ENCODE peak calls at places on chromosomes 2 and 18, in five cellular contexts. S, D, M, A and P are unnamed samples.

GRCh38 chr2:10407841-10408648 is 40.1 kb downstream of the ODC1 start:
- DNase-seq in D (peak), A (peak), S (peak), M (peak), P (peak)

GRCh38 chr2:67255933-67256615 is 141.1 kb upstream of the ETAA1 start:
- DNase-seq in M (peak), A (peak), S (peak), D (peak), P (no peak)

GRCh38 chr18:5756823-5757222 is 138.5 kb downstream of the TMEM200C start:
- DNase-seq in S (no peak), M (no peak), D (no peak), A (no peak), P (no peak)

GRCh38 chr2:204437815-204438766 is 107.2 kb upstream of the PARD3B start:
- DNase-seq in M (no peak), A (no peak), S (no peak), D (no peak), P (no peak)

GRCh38 chr2:177556134-177556533 is 163.6 kb downstream of the AGPS start:
- DNase-seq in D (no peak), A (no peak), S (no peak), M (no peak), P (no peak)

GRCh38 chr2:52294628-52295027 is 1262.7 kb upstream of the NRXN1 start:
- DNase-seq in A (no peak), S (no peak), D (no peak), M (no peak), P (no peak)

GRCh38 chr2:169676357-169676756 is 17.8 kb downstream of the CFAP210 start:
- DNase-seq in S (no peak), A (no peak), M (peak), D (no peak), P (no peak)

GRCh38 chr2:121999273-121999672 is 243.8 kb downstream of the TSN start:
- DNase-seq in M (peak), S (peak), D (no peak), A (no peak), P (no peak)

GRCh38 chr2:179263460-179264237 is 983 bp downstream of the SESTD1 start:
- DNase-seq in M (peak), S (peak), D (no peak), A (no peak), P (no peak)

GRCh38 chr2:74814102-74814501 is 19.8 kb upstream of the HK2 start:
- DNase-seq in S (no peak), A (no peak), D (no peak), M (no peak), P (no peak)

GRCh38 chr18:50159654-50160046 is 35.3 kb downstream of the MYO5B start:
- DNase-seq in A (no peak), S (no peak), M (no peak), D (no peak), P (no peak)

GRCh38 chr2:55459741-55460274 is 40.2 kb upstream of the CCDC88A start:
- DNase-seq in S (no peak), A (no peak), M (no peak), D (no peak), P (no peak)

GRCh38 chr2:215410932-215411285 is 25.0 kb downstream of the FN1 start:
- DNase-seq in D (peak), S (peak), M (peak), A (peak), P (peak)

GRCh38 chr2:55843096-55843991 is 80.2 kb downstream of the EFEMP1 start:
- DNase-seq in D (peak), A (peak), M (peak), S (peak), P (peak)

GRCh38 chr2:161625314-161625919 is 1.2 kb downstream of the SLC4A10 start:
- DNase-seq in S (no peak), A (no peak), D (no peak), M (no peak), P (no peak)

GRCh38 chr2:234422895-234423505 is 73.9 kb downstream of the ARL4C start:
- DNase-seq in M (no peak), S (peak), D (no peak), A (no peak), P (no peak)

GRCh38 chr2:11534078-11534745 is 367 bp downstream of the GREB1 start:
- DNase-seq in D (no peak), S (no peak), A (no peak), M (no peak), P (no peak)

GRCh38 chr2:126653102-126653501 is 2.9 kb upstream of the GYPC start:
- DNase-seq in A (no peak), S (no peak), M (no peak), D (no peak), P (no peak)

GRCh38 chr18:27223570-27224340 is 38.6 kb upstream of the CHST9 start:
- DNase-seq in A (no peak), M (no peak), S (no peak), D (no peak), P (no peak)

GRCh38 chr2:100643906-100644501 is 81.2 kb downstream of the PDCL3 start:
- DNase-seq in D (no peak), S (no peak), M (no peak), A (no peak), P (no peak)

GRCh38 chr2:179106342-179107178 is 56.6 kb upstream of the CCDC141 start:
- DNase-seq in M (peak), S (peak), A (peak), D (peak), P (peak)

GRCh38 chr2:237669628-237670351 is 42.4 kb downstream of the LRRFIP1 start:
- DNase-seq in D (peak), S (no peak), A (peak), M (no peak), P (peak)

GRCh38 chr2:46979611-46980010 is 64.0 kb upstream of the MCFD2 start:
- DNase-seq in M (no peak), A (no peak), D (no peak), S (no peak), P (no peak)

GRCh38 chr2:109377976-109378375 is 235.8 kb downstream of the SEPTIN10 start:
- DNase-seq in D (no peak), S (no peak), M (no peak), A (no peak), P (no peak)

GRCh38 chr18:63570721-63571120 is 16.4 kb upstream of the SERPINB13 start:
- DNase-seq in A (no peak), D (no peak), S (no peak), M (no peak), P (no peak)
- TF ChIP-seq CTCF in A (no peak), D (no peak), S (no peak), M (no peak), P (no peak)

GRCh38 chr2:208929489-208929864 is 494.4 kb upstream of the MAP2 start:
- DNase-seq in A (peak), D (no peak), S (no peak), M (no peak), P (no peak)

GRCh38 chr2:208929894-208930427 is 493.9 kb upstream of the MAP2 start:
- DNase-seq in A (no peak), D (no peak), M (no peak), S (no peak), P (no peak)

DNA sequence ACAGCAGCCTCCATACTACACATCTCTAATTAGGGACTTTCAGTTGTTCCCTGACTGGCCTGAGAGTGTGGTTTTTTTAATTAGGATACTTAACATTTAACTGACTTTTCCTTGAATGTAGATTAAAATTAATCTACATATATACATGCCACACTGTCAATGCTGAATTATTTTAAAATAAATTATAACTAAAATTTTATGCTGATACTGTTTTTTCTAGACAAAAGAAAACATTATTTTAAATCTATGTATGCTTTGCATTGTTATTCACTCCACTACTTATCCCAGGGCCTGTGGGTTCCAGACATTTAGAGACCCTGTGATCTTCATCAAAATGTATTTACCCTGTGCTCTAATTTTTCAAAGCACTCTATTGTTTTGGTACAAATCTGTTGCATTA is 496.0 kb upstream of the MAP2 start:
- DNase-seq in M (no peak), S (no peak), A (no peak), D (no peak), P (no peak)
- TF ChIP-seq CTCF in M (no peak), S (no peak), A (no peak), D (no peak), P (no peak)

GRCh38 chr18:54479365-54479764 is 111.7 kb upstream of the DYNAP start:
- DNase-seq in M (no peak), S (peak), D (no peak), A (peak), P (peak)
- TF ChIP-seq CTCF in M (no peak), S (no peak), D (no peak), A (no peak), P (no peak)

DNA sequence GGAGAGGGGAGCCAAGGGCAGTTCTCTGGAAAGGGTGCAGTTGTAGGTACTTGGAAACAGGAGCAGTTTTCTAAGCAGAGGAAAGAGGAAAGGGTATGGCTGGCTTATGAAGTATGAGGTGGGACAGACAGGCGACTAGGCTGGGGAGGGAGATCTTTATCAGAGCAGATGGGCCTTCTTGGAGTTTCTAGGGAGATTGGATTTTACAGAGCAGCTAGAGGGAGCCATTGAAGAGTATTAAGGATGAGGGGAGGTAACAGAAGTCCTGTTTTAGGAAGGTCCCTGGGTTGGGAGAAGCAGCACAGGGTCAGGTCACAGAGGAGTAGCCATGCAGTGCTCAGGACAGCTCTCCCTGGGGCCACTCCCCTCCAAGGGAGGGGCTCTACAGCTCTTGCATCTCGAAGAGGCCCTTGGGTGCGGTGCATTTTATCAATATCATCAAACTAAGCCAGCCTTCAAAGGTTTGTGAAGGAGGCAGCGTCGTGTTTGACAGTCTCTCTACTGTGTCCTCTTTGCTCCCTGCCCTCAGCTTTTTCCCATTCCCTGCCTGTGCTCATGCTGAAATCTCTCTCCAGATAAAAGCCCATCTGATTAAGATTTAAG is 154.3 kb downstream of the SETBP1 start:
- DNase-seq in M (no peak), A (no peak), D (no peak), S (no peak), P (no peak)
- TF ChIP-seq CTCF in M (no peak), A (no peak), D (no peak), S (peak), P (peak)

DNA sequence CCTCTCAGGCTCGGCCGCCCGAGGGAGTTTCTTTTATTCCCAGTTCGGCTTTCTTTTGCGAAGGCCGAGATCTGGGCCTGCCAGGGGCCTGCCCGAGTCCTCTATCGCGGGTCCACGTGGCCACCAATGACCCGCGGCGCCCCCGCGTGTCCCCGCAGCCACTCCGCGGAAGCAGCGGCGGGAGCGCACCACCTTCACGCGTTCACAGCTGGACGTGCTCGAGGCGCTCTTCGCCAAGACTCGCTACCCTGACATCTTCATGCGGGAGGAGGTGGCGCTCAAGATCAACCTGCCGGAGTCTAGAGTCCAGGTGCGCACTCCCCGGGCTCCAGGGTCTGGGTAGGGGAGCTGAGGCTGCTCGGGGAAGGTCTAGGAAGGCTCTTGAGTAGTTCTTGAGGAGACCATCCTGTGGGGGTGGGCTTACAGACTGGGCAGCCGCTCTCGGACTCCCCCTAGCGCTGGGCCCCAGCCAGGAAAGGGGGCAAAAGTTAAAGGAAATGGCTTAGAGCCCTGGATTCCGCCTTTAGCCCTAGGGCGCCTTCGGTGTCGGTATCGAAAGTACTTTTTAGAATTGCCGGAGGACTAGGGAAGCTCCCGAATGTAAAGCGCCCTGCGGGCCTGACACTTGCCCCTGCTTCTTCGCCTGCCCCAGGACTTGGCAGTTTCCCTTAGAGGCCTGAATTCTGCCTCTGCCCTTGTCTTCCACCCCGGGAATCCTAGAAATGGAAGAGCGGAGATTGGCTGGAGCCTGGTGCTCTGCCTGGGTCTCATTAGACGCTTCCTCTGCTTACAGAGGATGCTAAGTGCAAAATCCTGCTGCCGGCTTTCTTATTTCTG is 3.5 kb downstream of the OTX1 start:
- DNase-seq in M (no peak), S (no peak), A (no peak), D (no peak), P (no peak)
- TF ChIP-seq CTCF in M (no peak), S (no peak), A (peak), D (peak), P (peak)

DNA sequence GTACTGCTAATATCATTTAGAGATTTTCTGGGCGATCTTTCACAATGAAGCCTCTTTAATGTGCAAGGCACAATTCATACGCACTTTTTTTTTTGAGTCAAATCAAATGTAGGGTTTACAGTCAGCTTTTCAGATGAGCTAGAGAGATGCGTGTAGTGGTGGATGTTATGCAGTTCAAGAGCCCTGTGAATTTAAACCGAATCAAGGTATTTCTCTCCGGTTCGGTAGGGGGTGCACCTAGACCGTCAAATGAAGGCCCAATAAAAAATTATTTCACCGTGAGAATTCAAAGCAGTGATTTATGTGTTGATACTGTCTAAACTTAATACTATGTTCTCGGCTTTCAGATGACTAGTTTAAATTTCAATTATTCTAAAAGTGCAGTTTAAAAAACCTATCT is 1.1 kb downstream of the PTH2R start:
- DNase-seq in M (peak), A (no peak), S (peak), D (no peak), P (no peak)
- TF ChIP-seq CTCF in M (peak), A (peak), S (peak), D (peak), P (peak)